ENCODE peak calls at places on chromosomes 3 and 15, in eight cellular contexts. Y is tibial artery; Z is sigmoid colon; C is naive thymus-derived CD4-positive, alpha-beta T cell; S is Peyer's patch; H is OCI-LY7; X is mesenchymal stem cell; I is neuronal stem cell. N is an unnamed sample.

GRCh38 chr3:177295116-177295515 is 97.8 kb upstream of the TBL1XR1 start:
- DNase-seq in X (no peak), H (no peak), S (no peak), Y (no peak), I (no peak), C (no peak), Z (no peak), N (no peak)

GRCh38 chr3:67593761-67594234 is 60.6 kb downstream of the SUCLG2 start:
- DNase-seq in H (peak), Y (no peak), X (peak), S (no peak), C (no peak), I (no peak), Z (no peak), N (no peak)

GRCh38 chr15:68995754-68996141 is 18.7 kb upstream of the NOX5 start:
- DNase-seq in S (no peak), H (no peak), Z (no peak), Y (no peak), C (no peak), X (no peak), I (no peak), N (no peak)

GRCh38 chr3:78992830-78993229 is 775.0 kb downstream of the ROBO1 start:
- DNase-seq in I (no peak), Y (no peak), Z (no peak), H (no peak), C (no peak), X (no peak), S (no peak), N (no peak)

GRCh38 chr15:79169531-79170123 is 79.0 kb upstream of the RASGRF1 start:
- DNase-seq in I (no peak), C (no peak), S (no peak), H (no peak), Z (no peak), X (no peak), Y (no peak), N (no peak)

GRCh38 chr3:17394541-17395179 is 347.8 kb downstream of the TBC1D5 start:
- DNase-seq in S (no peak), C (no peak), X (no peak), H (no peak), Z (no peak), Y (no peak), I (no peak), N (no peak)

GRCh38 chr3:57199895-57200297 is at the start of gene HESX1:
- DNase-seq in C (no peak), H (no peak), I (peak), Y (no peak), Z (no peak), X (no peak), S (no peak), N (no peak)

GRCh38 chr3:106457278-106458210 is 588.7 kb upstream of the CBLB start:
- DNase-seq in Y (peak), I (no peak), S (no peak), H (peak), X (peak), Z (no peak), C (no peak), N (no peak)

GRCh38 chr3:190281308-190282051 is 40.8 kb downstream of the CLDN1 start:
- DNase-seq in Z (no peak), S (no peak), I (no peak), X (peak), Y (no peak), H (no peak), C (no peak), N (no peak)

GRCh38 chr3:135034291-135034768 is 239.3 kb downstream of the EPHB1 start:
- DNase-seq in C (no peak), H (no peak), I (no peak), Z (no peak), Y (no peak), S (no peak), X (no peak), N (no peak)

GRCh38 chr3:143972495-143973351 is 1.1 kb downstream of the DIPK2A start:
- DNase-seq in X (peak), Y (peak), I (peak), H (peak), Z (peak), S (peak), C (peak), N (no peak)

GRCh38 chr3:185363662-185364203 is 797 bp downstream of the MAP3K13 start:
- DNase-seq in Y (no peak), X (no peak), I (no peak), H (no peak), C (no peak), Z (no peak), S (no peak), N (no peak)
- H3K27ac ChIP-seq in Y (peak), X (peak), I (no peak), H (no peak), C (no peak), Z (peak), S (peak), N (no peak)

GRCh38 chr3:196757876-196758739 is 18.5 kb downstream of the PAK2 start:
- DNase-seq in Z (no peak), H (no peak), C (no peak), Y (no peak), S (no peak), X (peak), I (no peak), N (peak)
- H3K27ac ChIP-seq in Z (no peak), H (no peak), C (no peak), Y (no peak), S (no peak), X (peak), I (no peak), N (no peak)

GRCh38 chr3:141403576-141403975 is 35.3 kb downstream of the ZBTB38 start:
- DNase-seq in Y (no peak), S (no peak), X (no peak), Z (no peak), C (no peak), H (no peak), I (no peak), N (no peak)

GRCh38 chr3:141401095-141401494 is 32.8 kb downstream of the ZBTB38 start:
- DNase-seq in H (no peak), I (no peak), Z (no peak), X (no peak), Y (no peak), S (no peak), C (no peak), N (no peak)

GRCh38 chr3:141401584-141402475 is 33.5 kb downstream of the ZBTB38 start:
- DNase-seq in C (peak), Z (no peak), Y (peak), I (no peak), X (peak), H (no peak), S (peak), N (no peak)

GRCh38 chr3:141399979-141400971 is 32.0 kb downstream of the ZBTB38 start:
- DNase-seq in S (no peak), X (peak), Z (no peak), I (no peak), H (no peak), C (no peak), Y (no peak), N (no peak)

GRCh38 chr3:141402476-141403171 is 34.3 kb downstream of the ZBTB38 start:
- DNase-seq in H (no peak), X (peak), I (peak), C (peak), S (peak), Z (peak), Y (peak), N (no peak)
- H3K27ac ChIP-seq in H (no peak), X (peak), I (no peak), C (peak), S (peak), Z (peak), Y (peak), N (peak)

GRCh38 chr15:39472661-39473657 is 107.9 kb upstream of the THBS1 start:
- DNase-seq in I (no peak), X (peak), S (peak), Y (peak), Z (peak), C (no peak), H (no peak), N (no peak)
- H3K27ac ChIP-seq in I (no peak), X (no peak), S (peak), Y (peak), Z (peak), C (no peak), H (no peak), N (no peak)

GRCh38 chr3:13844911-13845310 is 35.0 kb downstream of the WNT7A start:
- DNase-seq in X (no peak), I (no peak), C (no peak), S (no peak), Y (no peak), Z (no peak), H (no peak), N (no peak)
- H3K27ac ChIP-seq in X (no peak), I (no peak), C (no peak), S (no peak), Y (no peak), Z (no peak), H (no peak), N (no peak)

GRCh38 chr3:73556520-73557371 is 68.0 kb downstream of the PDZRN3 start:
- DNase-seq in C (no peak), I (no peak), Y (no peak), H (no peak), X (no peak), S (no peak), Z (no peak), N (no peak)

GRCh38 chr3:73559730-73560129 is 65.0 kb downstream of the PDZRN3 start:
- DNase-seq in X (peak), S (no peak), H (no peak), Z (no peak), C (no peak), I (no peak), Y (no peak), N (no peak)

GRCh38 chr3:73563896-73564582 is 60.7 kb downstream of the PDZRN3 start:
- DNase-seq in X (no peak), Z (no peak), S (no peak), I (no peak), Y (no peak), H (no peak), C (no peak), N (no peak)

GRCh38 chr3:73561494-73561893 is 63.2 kb downstream of the PDZRN3 start:
- DNase-seq in H (no peak), X (no peak), S (no peak), Z (no peak), C (no peak), Y (no peak), I (no peak), N (no peak)

DNA sequence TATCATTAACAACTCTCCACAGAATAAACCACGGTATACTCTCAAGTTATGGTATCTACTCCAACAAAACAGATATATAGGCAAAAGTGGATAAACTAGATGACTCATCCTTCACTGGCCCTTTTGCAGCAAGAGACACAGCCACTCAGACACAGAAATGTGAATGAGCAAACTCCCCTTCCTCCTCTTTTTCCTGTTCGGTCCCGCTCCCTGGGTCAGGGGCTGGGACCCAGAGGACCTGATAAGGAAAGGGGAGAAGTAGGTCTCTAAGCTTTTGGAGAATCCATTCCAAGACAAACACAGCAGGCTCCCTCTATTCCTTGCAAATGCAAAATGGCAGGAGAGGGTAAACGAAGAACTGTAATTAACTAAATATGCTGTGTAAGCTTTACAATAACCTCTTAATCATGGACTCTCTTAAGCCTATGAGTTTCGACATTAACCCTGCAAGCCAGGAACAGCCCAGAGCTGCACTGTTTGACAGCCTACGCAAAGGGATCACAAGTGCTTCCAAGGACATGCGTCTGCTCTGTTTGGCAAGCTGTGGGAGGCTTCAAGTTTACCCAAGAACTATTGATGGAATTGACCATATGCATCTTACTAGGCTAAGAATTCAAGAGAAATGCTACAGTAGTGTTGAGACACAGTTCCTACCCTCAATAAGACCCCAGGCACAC is 66.2 kb downstream of the PDZRN3 start:
- DNase-seq in H (no peak), Z (no peak), S (no peak), I (no peak), X (peak), C (no peak), Y (no peak), N (no peak)
- H3K27ac ChIP-seq in H (no peak), Z (peak), S (no peak), I (no peak), X (no peak), C (no peak), Y (peak), N (no peak)

DNA sequence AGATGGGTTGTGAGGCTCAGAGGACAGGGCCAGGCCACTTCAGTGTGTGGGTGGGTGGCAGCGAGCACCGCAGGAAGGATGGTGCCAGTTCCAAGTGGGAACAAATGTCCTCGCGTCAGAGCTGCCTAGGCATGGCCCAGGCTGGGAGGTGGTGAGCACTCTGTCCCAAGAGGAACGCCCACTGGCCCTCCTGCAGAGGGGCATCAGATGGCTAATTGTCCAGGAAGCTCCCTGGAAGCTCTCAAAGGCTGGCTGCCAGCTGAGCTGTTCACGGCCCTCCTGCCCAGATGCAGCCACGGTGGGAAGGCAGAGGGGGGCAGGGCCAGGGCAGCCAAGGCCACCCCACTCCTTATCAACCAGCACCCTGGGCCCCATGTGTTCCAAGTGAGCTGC is 55.2 kb downstream of the IQSEC1 start:
- DNase-seq in C (no peak), Z (peak), X (no peak), S (no peak), Y (peak), H (no peak), I (no peak), N (no peak)
- H3K27ac ChIP-seq in C (no peak), Z (no peak), X (no peak), S (no peak), Y (peak), H (peak), I (no peak), N (no peak)

DNA sequence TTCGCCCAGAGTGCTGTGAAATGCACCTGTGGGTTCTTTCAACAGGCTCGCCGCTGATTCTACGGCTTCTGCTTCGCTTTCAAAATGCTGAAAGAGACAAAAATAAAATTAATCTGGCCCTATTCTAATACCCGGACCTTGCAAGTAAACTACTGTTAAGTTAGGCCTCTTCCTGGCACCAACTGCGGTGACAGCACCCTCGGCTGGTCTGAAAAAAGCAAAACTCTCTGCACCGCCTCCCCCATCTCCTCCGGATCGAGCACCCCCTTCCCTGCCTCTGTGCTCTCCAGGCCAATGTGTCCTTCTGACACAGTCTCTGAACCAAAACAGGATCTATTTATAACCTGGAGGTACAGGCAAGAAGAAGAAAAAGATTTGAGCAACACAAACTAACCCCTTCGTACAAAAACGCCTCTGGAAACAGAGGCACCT is 1.1 kb downstream of the ATOSA start:
- DNase-seq in Z (peak), X (peak), S (peak), H (peak), Y (peak), I (peak), C (peak), N (peak)
- H3K27ac ChIP-seq in Z (peak), X (peak), S (peak), H (peak), Y (peak), I (no peak), C (peak), N (peak)

GRCh38 chr3:46380471-46381215 is 9.9 kb downstream of the CCR5 start:
- DNase-seq in I (no peak), H (no peak), Z (no peak), C (no peak), X (no peak), Y (no peak), S (no peak), N (no peak)
- H3K27ac ChIP-seq in I (no peak), H (no peak), Z (no peak), C (no peak), X (no peak), Y (no peak), S (no peak), N (no peak)